ENCODE peak calls at places on chromosomes 12 and 14, in six cellular contexts. B is hepatocyte, F is fibroblast of mammary gland, R is A549, O is astrocyte of the spinal cord, C is left colon. W is an unnamed sample.

GRCh38 chr12:20596036-20596435 is 99.1 kb upstream of the SLCO1C1 start:
- DNase-seq in B (no peak), F (peak; percentile 29), R (no peak), O (no peak), C (no peak), W (no peak)

GRCh38 chr14:99602054-99602787 is 1.8 kb downstream of the CCDC85C start:
- DNase-seq in B (peak; percentile 55), F (no peak), R (no peak), O (peak; percentile 37), C (peak; percentile 73), W (no peak)

GRCh38 chr14:43141636-43142191 is 1365.4 kb downstream of the FSCB start:
- DNase-seq in B (no peak), F (no peak), R (no peak), O (no peak), C (no peak), W (no peak)

GRCh38 chr14:90184571-90185266 is 71.6 kb upstream of the PSMC1 start:
- DNase-seq in B (no peak), F (no peak), R (no peak), O (no peak), C (no peak), W (no peak)

GRCh38 chr14:58395565-58395814 is 240 bp upstream of the TOMM20L start:
- DNase-seq in B (no peak), F (no peak), R (peak; percentile 25), O (no peak), C (no peak), W (no peak)

GRCh38 chr14:50551877-50552276 is 8.1 kb upstream of the ATL1 start:
- DNase-seq in B (no peak), F (no peak), R (no peak), O (no peak), C (no peak), W (no peak)

GRCh38 chr14:93239869-93240677 is 33.0 kb downstream of the UBR7 start:
- DNase-seq in B (no peak), F (peak; percentile 70), R (peak; percentile 70), O (peak; percentile 67), C (no peak), W (peak; percentile 73)

GRCh38 chr14:57889245-57889644 is 23.4 kb upstream of the SLC35F4 start:
- DNase-seq in B (peak; percentile 33), F (peak; percentile 83), R (no peak), O (peak; percentile 63), C (peak; percentile 5), W (no peak)

GRCh38 chr14:47675489-47676300 is at the start of gene MDGA2:
- DNase-seq in B (peak; percentile 51), F (peak; percentile 11), R (peak; percentile 7), O (peak; percentile 18), C (no peak), W (no peak)

GRCh38 chr12:64006211-64006610 is 161.7 kb downstream of the SRGAP1 start:
- DNase-seq in B (peak; percentile 12), F (no peak), R (no peak), O (peak; percentile 76), C (no peak), W (no peak)

GRCh38 chr12:22628228-22628627 is 3.3 kb downstream of the ETNK1 start:
- DNase-seq in B (no peak), F (no peak), R (no peak), O (no peak), C (no peak), W (no peak)

GRCh38 chr14:68172664-68173063 is 353.1 kb downstream of the RAD51B start:
- DNase-seq in B (peak; percentile 63), F (peak; percentile 43), R (peak; percentile 65), O (no peak), C (no peak), W (no peak)

GRCh38 chr14:53153702-53154112 is 584 bp upstream of the DDHD1 start:
- DNase-seq in B (no peak), F (no peak), R (no peak), O (no peak), C (no peak), W (no peak)

GRCh38 chr12:130613831-130614230 is 102.3 kb downstream of the RIMBP2 start:
- DNase-seq in B (no peak), F (no peak), R (no peak), O (no peak), C (no peak), W (no peak)

GRCh38 chr12:96985515-96986362 is 78.7 kb downstream of the NEDD1 start:
- DNase-seq in B (peak; percentile 49), F (no peak), R (peak; percentile 19), O (no peak), C (peak; percentile 15), W (no peak)

GRCh38 chr12:50933459-50934124 is 18.8 kb upstream of the HIGD1C start:
- DNase-seq in B (peak; percentile 24), F (peak; percentile 64), R (no peak), O (no peak), C (no peak), W (no peak)

GRCh38 chr14:96926006-96926405 is 128.8 kb downstream of the VRK1 start:
- DNase-seq in B (no peak), F (no peak), R (no peak), O (no peak), C (no peak), W (no peak)

GRCh38 chr12:22657538-22657937 is 32.6 kb downstream of the ETNK1 start:
- DNase-seq in B (no peak), F (peak; percentile 73), R (no peak), O (no peak), C (no peak), W (no peak)

GRCh38 chr12:542290-543113 is 82.8 kb downstream of the B4GALNT3 start:
- DNase-seq in B (no peak), F (no peak), R (no peak), O (no peak), C (no peak), W (no peak)

GRCh38 chr12:108143144-108143543 is 14.1 kb downstream of the WSCD2 start:
- DNase-seq in B (no peak), F (no peak), R (no peak), O (no peak), C (no peak), W (no peak)

GRCh38 chr12:6204533-6205143 is 4.4 kb downstream of the CD9 start:
- DNase-seq in B (no peak), F (no peak), R (no peak), O (no peak), C (no peak), W (no peak)

GRCh38 chr12:12715459-12716150 is 1.6 kb upstream of the CDKN1B start:
- DNase-seq in B (no peak), F (no peak), R (no peak), O (peak; percentile 34), C (peak; percentile 59), W (no peak)

GRCh38 chr12:94644141-94644575 is 6.2 kb downstream of the TMCC3 start:
- DNase-seq in B (no peak), F (peak; percentile 89), R (no peak), O (peak; percentile 57), C (no peak), W (no peak)

GRCh38 chr12:67586951-67587350 is 61.6 kb upstream of the DYRK2 start:
- DNase-seq in B (no peak), F (no peak), R (no peak), O (no peak), C (no peak), W (no peak)

GRCh38 chr12:90940872-90941499 is 14.0 kb downstream of the CCER1 start:
- DNase-seq in B (peak; percentile 73), F (peak; percentile 76), R (peak; percentile 54), O (peak; percentile 74), C (no peak), W (peak; percentile 65)

GRCh38 chr12:34142430-34142829 is 120.1 kb downstream of the ALG10 start:
- DNase-seq in B (no peak), F (no peak), R (no peak), O (no peak), C (no peak), W (no peak)

GRCh38 chr12:67237231-67237630 is 31.9 kb upstream of the CAND1 start:
- DNase-seq in B (no peak), F (no peak), R (no peak), O (no peak), C (no peak), W (no peak)

GRCh38 chr12:44078273-44078672 is 242.4 kb downstream of the TMEM117 start:
- DNase-seq in B (peak; percentile 6), F (peak; percentile 21), R (no peak), O (no peak), C (no peak), W (no peak)

GRCh38 chr12:123050913-123051312 is 70.4 kb downstream of the ARL6IP4 start:
- DNase-seq in B (no peak), F (no peak), R (no peak), O (no peak), C (no peak), W (no peak)

W was measured in NCI-H460.